ENCODE peak calls at places on chromosomes 12 and 14, in four cellular contexts. U is prostate gland, S is neural progenitor cell, M is brain microvascular endothelial cell. A is an unnamed sample.

GRCh38 chr12:90589966-90590365 is 365.0 kb downstream of the CCER1 start:
- DNase-seq in M (no peak), U (no peak), S (no peak), A (no peak)

GRCh38 chr12:102052192-102053061 is 9.4 kb downstream of the WASHC3 start:
- DNase-seq in S (no peak), U (no peak), M (no peak), A (no peak)

GRCh38 chr12:123720141-123720814 is 8.1 kb downstream of the ATP6V0A2 start:
- DNase-seq in U (no peak), M (no peak), S (no peak), A (no peak)

GRCh38 chr12:27237790-27238771 is 6.0 kb upstream of the STK38L start:
- DNase-seq in S (no peak), U (no peak), M (peak), A (no peak)

GRCh38 chr14:34843011-34843554 is 32.1 kb downstream of the BAZ1A start:
- DNase-seq in U (peak), S (no peak), M (peak), A (peak)

GRCh38 chr12:93913845-93914244 is 234.5 kb upstream of the PLXNC1 start:
- DNase-seq in U (no peak), M (peak), S (no peak), A (no peak)

GRCh38 chr12:24759155-24759554 is 189.7 kb downstream of the BCAT1 start:
- DNase-seq in S (no peak), M (peak), U (no peak), A (no peak)

GRCh38 chr12:41932470-41932991 is 212.1 kb downstream of the GXYLT1 start:
- DNase-seq in U (no peak), M (no peak), S (peak), A (no peak)

GRCh38 chr14:100612879-100613455 is 25.8 kb upstream of the BEGAIN start:
- DNase-seq in S (no peak), M (no peak), U (no peak), A (no peak)

GRCh38 chr12:68557011-68557715 is 53.5 kb upstream of the RAP1B start:
- DNase-seq in S (peak), M (peak), U (no peak), A (no peak)

GRCh38 chr14:23033801-23034497 is 751 bp downstream of the PSMB5 start:
- DNase-seq in M (no peak), U (no peak), S (no peak), A (peak)

GRCh38 chr14:25516838-25517237 is 466.9 kb upstream of the STXBP6 start:
- DNase-seq in M (no peak), U (no peak), S (peak), A (no peak)

GRCh38 chr14:54857830-54858269 is 44.8 kb downstream of the GCH1 start:
- DNase-seq in M (no peak), U (no peak), S (no peak), A (no peak)

GRCh38 chr12:102120886-102121285 is 903 bp downstream of the PARPBP start:
- DNase-seq in S (peak), M (peak), U (no peak), A (peak)

GRCh38 chr14:105883066-105884005 is 357.0 kb downstream of the TMEM121 start:
- DNase-seq in U (no peak), M (no peak), S (no peak), A (no peak)

GRCh38 chr14:85296466-85297210 is 233.3 kb upstream of the FLRT2 start:
- DNase-seq in M (peak), U (no peak), S (no peak), A (no peak)

GRCh38 chr12:80239867-80240266 is 140.5 kb downstream of the OTOGL start:
- DNase-seq in M (no peak), S (no peak), U (no peak), A (no peak)

GRCh38 chr12:53005986-53006809 is at the start of gene EIF4B:
- DNase-seq in M (peak), S (peak), U (peak), A (peak)

GRCh38 chr12:53006810-53007742 is 820 bp downstream of the EIF4B start:
- DNase-seq in U (peak), M (peak), S (peak), A (peak)

GRCh38 chr12:53005215-53005985 is 856 bp upstream of the EIF4B start:
- DNase-seq in S (peak), U (no peak), M (peak), A (no peak)

GRCh38 chr12:53004582-53004981 is 1.7 kb upstream of the EIF4B start:
- DNase-seq in M (no peak), U (no peak), S (peak), A (no peak)

GRCh38 chr12:53004178-53004577 is 2.1 kb upstream of the EIF4B start:
- DNase-seq in M (no peak), U (no peak), S (peak), A (no peak)
- H3K4me3 ChIP-seq in M (no peak), U (no peak), S (peak), A (no peak)

GRCh38 chr14:58752782-58753181 is 115.0 kb downstream of the DACT1 start:
- DNase-seq in U (peak), M (no peak), S (no peak), A (peak)
- H3K4me3 ChIP-seq in U (no peak), M (no peak), S (no peak), A (no peak)

GRCh38 chr12:120228291-120229070 is 27.6 kb upstream of the RPLP0 start:
- DNase-seq in U (peak), S (peak), M (peak), A (peak)
- H3K4me3 ChIP-seq in U (no peak), S (peak), M (peak), A (no peak)

GRCh38 chr14:64542839-64543207 is 2.3 kb downstream of the HSPA2 start:
- DNase-seq in S (no peak), M (no peak), U (no peak), A (no peak)
- H3K4me3 ChIP-seq in S (no peak), M (peak), U (peak), A (no peak)

GRCh38 chr14:92415969-92416368 is 93.0 kb downstream of the SLC24A4 start:
- DNase-seq in U (no peak), S (no peak), M (no peak), A (no peak)
- H3K4me3 ChIP-seq in U (no peak), S (no peak), M (no peak), A (no peak)

GRCh38 chr14:43135877-43136411 is 1371.1 kb downstream of the FSCB start:
- DNase-seq in U (no peak), S (no peak), M (no peak), A (no peak)
- H3K4me3 ChIP-seq in U (no peak), S (no peak), M (no peak), A (no peak)

GRCh38 chr12:45215419-45216296 is at the start of gene ANO6:
- DNase-seq in U (peak), M (peak), S (peak), A (peak)

GRCh38 chr12:45214739-45215418 is 1.0 kb upstream of the ANO6 start:
- DNase-seq in U (no peak), M (no peak), S (no peak), A (no peak)

GRCh38 chr12:45212064-45212463 is 3.8 kb upstream of the ANO6 start:
- DNase-seq in S (no peak), U (no peak), M (no peak), A (no peak)

GRCh38 chr12:45214071-45214470 is 1.8 kb upstream of the ANO6 start:
- DNase-seq in M (no peak), S (no peak), U (no peak), A (no peak)

DNA sequence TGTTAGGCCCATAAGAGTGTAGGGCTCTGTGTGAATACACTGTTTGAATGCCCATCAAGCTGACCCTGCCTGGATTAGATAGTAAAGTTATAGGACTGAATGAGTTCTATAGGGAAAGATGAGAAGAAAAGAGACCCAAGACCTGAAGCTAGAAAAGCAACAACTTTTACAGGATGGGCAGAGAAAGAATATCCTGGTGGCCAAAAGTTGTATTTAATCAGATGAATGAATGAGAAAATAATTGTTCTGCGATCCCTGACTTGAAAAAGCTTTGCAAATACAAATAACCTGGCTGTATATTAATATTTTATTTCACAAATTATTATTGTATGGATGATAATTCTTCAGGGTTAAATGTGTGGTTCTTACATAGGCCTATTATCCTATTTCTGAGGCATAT is 2.8 kb upstream of the ANO6 start:
- DNase-seq in M (no peak), S (no peak), U (no peak), A (no peak)
- H3K4me3 ChIP-seq in M (no peak), S (no peak), U (no peak), A (no peak)

GRCh38 chr14:69616408-69616773 is 5.0 kb downstream of the SUSD6 start:
- DNase-seq in M (no peak), U (no peak), S (no peak), A (no peak)

GRCh38 chr14:69614592-69614991 is 3.2 kb downstream of the SUSD6 start:
- DNase-seq in S (no peak), M (no peak), U (no peak), A (no peak)

GRCh38 chr14:69613312-69614073 is 2.1 kb downstream of the SUSD6 start:
- DNase-seq in M (no peak), U (no peak), S (no peak), A (no peak)

GRCh38 chr14:69617796-69618195 is 6.4 kb downstream of the SUSD6 start:
- DNase-seq in U (no peak), S (no peak), M (no peak), A (no peak)

DNA sequence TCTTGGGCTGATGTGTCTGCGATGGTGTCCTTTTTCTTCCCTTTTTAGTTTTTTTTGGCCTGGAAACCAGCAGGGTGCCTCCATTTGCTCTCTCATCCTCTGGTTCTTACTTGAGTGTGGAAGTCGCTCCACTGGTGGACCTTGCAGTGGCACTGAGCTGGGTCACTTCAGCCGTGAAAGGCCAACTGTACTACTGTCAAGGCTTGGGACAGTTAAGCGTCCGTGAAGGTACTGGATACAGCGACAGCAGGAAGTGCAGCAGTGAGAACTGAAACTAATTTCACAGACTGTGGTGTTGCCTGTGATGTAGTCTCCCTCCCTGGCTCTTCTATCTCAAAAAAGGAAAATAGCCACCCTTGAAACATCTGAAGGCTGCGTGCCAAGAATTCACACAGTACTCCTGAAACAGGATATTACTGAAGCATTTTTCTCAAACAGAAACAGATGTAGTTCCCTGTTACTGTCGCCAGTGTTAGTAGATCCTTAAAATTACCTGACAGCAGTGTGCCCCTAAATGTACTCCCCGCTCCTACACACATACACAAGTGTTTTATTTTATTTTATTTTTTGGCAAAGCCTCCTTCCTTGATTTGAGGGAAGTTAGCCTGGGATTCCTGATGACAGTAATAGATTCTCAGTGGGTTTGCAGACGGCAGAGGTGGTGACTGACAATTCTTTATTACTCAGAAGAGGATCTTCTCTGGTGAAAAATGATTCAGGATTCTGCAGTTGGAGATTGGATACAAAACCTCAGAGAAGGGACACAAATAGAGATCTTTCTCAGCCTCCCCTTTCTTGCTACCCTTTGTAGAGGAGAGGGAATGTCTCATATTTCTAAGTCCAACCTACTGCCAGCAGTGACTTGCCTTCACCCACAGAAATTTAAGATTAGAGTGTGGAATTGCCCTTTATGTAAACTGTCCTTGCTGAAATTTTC is 4.3 kb downstream of the SUSD6 start:
- DNase-seq in S (no peak), U (peak), M (peak), A (peak)
- H3K4me3 ChIP-seq in S (no peak), U (peak), M (peak), A (no peak)

DNA sequence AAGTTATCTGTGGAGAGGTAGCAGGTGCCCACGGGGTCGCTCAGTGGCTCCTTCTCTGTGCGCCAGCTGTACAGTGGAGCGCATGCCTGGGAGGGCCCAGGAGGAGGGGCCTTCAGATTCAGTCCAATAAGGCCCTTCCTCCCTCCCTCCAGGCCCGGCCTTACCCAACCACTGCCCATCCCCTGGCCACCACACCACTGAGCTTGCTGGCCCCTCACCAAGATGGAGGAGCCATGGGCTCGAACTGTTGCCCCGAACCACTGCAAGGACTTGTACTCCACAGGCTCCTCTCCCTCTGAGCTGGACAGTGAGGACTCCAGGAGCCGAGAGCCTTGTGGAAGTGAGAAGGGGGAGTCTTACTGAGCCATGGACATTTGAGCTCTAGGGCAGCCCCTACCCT is 9.8 kb downstream of the ITGA5 start:
- DNase-seq in M (no peak), S (no peak), U (no peak), A (no peak)
- H3K4me3 ChIP-seq in M (no peak), S (no peak), U (no peak), A (no peak)